ENCODE peak calls at places on chromosome 19, in eight cellular contexts. R is cardiac fibroblast, B is fibroblast of lung, P is EL, Q is ovary, E is vagina, X is right lobe of liver, G is NCI-H748 treated with DMSO at 0.1 percent for 48 hours. N is an unnamed sample.

GRCh38 chr19:39514840-39515550 is at the start of gene SELENOV:
- DNase-seq in R (no peak), B (no peak), P (no peak), Q (peak), E (no peak), X (no peak), G (no peak), N (no peak)

GRCh38 chr19:3565177-3565576 is 7.6 kb upstream of the HMG20B start:
- DNase-seq in R (peak), B (no peak), P (peak), Q (no peak), E (no peak), X (no peak), G (no peak), N (peak)

GRCh38 chr19:2081873-2082810 is 14.0 kb downstream of the MOB3A start:
- DNase-seq in R (no peak), B (no peak), P (no peak), Q (no peak), E (no peak), X (no peak), G (no peak), N (no peak)

GRCh38 chr19:39166571-39167391 is 30.0 kb upstream of the NCCRP1 start:
- DNase-seq in R (no peak), B (peak), P (no peak), Q (peak), E (no peak), X (peak), G (no peak), N (no peak)

GRCh38 chr19:41225238-41226052 is 6.4 kb downstream of the AXL start:
- DNase-seq in R (peak), B (peak), P (peak), Q (peak), E (peak), X (no peak), G (no peak), N (peak)

GRCh38 chr19:10138879-10139795 is 19.4 kb upstream of the EIF3G start:
- DNase-seq in R (no peak), B (no peak), P (no peak), Q (no peak), E (no peak), X (no peak), G (no peak), N (no peak)

GRCh38 chr19:45200614-45201013 is 22.0 kb downstream of the BLOC1S3 start:
- DNase-seq in R (peak), B (peak), P (peak), Q (no peak), E (no peak), X (no peak), G (no peak), N (peak)

GRCh38 chr19:48812094-48812929 is 1.5 kb upstream of the BCAT2 start:
- DNase-seq in R (peak), B (peak), P (peak), Q (peak), E (peak), X (peak), G (peak), N (peak)

GRCh38 chr19:36409841-36410240 is 8.6 kb downstream of the ZFP82 start:
- DNase-seq in R (no peak), B (no peak), P (no peak), Q (no peak), E (no peak), X (no peak), G (no peak), N (no peak)

GRCh38 chr19:21568816-21569496 is 63.6 kb downstream of the ZNF429 start:
- DNase-seq in R (peak), B (peak), P (peak), Q (peak), E (no peak), X (peak), G (peak), N (peak)

GRCh38 chr19:622666-623065 is 10.7 kb downstream of the POLRMT start:
- DNase-seq in R (no peak), B (no peak), P (no peak), Q (no peak), E (no peak), X (no peak), G (no peak), N (no peak)

GRCh38 chr19:1651061-1651547 is 1.3 kb downstream of the TCF3 start:
- DNase-seq in R (peak), B (peak), P (peak), Q (no peak), E (no peak), X (no peak), G (no peak), N (peak)

GRCh38 chr19:56369886-56370676 is 23.3 kb downstream of the ZNF582 start:
- DNase-seq in R (no peak), B (no peak), P (no peak), Q (no peak), E (no peak), X (no peak), G (no peak), N (no peak)

GRCh38 chr19:661427-662196 is 1.4 kb downstream of the RNF126 start:
- DNase-seq in R (peak), B (no peak), P (no peak), Q (no peak), E (no peak), X (no peak), G (no peak), N (peak)

GRCh38 chr19:17394891-17395415 is 957 bp upstream of the CCDC194 start:
- DNase-seq in R (peak), B (peak), P (peak), Q (peak), E (no peak), X (peak), G (no peak), N (peak)

GRCh38 chr19:45117666-45118065 is 24.7 kb downstream of the PPP1R37 start:
- DNase-seq in R (no peak), B (no peak), P (no peak), Q (no peak), E (no peak), X (no peak), G (no peak), N (no peak)

GRCh38 chr19:7575426-7576040 is 20.1 kb upstream of the CAMSAP3 start:
- DNase-seq in R (peak), B (no peak), P (peak), Q (no peak), E (no peak), X (no peak), G (no peak), N (peak)

GRCh38 chr19:49362048-49362925 is at the start of gene TEAD2:
- DNase-seq in R (peak), B (peak), P (peak), Q (peak), E (no peak), X (peak), G (no peak), N (peak)

GRCh38 chr19:14563989-14564650 is 7.7 kb downstream of the NDUFB7 start:
- DNase-seq in R (peak), B (no peak), P (peak), Q (no peak), E (no peak), X (no peak), G (no peak), N (peak)

GRCh38 chr19:1262687-1263123 is 6.4 kb upstream of the CIRBP start:
- DNase-seq in R (no peak), B (no peak), P (peak), Q (peak), E (no peak), X (no peak), G (no peak), N (peak)

GRCh38 chr19:16828990-16829821 is at the start of gene SIN3B:
- DNase-seq in R (peak), B (peak), P (peak), Q (peak), E (no peak), X (peak), G (peak), N (peak)